ENCODE peak calls at places on chromosomes 7 and 10, in four cellular contexts. C, U, X and T are unnamed samples.

GRCh38 chr10:49610015-49610734 is at the start of gene SLC18A3:
- DNase-seq in C (no peak), U (peak; percentile 47), X (no peak), T (no peak)

GRCh38 chr10:86662186-86663045 is 5.9 kb upstream of the LDB3 start:
- DNase-seq in C (no peak), X (no peak), U (peak; percentile 57), T (no peak)

GRCh38 chr10:79088176-79088575 is 19.4 kb downstream of the ZMIZ1 start:
- DNase-seq in C (peak; percentile 70), U (peak; percentile 78), X (no peak), T (no peak)

GRCh38 chr7:117673839-117674238 is 194.0 kb downstream of the CFTR start:
- DNase-seq in C (no peak), U (no peak), X (no peak), T (no peak)

GRCh38 chr7:133619491-133619890 is 366.6 kb downstream of the EXOC4 start:
- DNase-seq in X (no peak), U (no peak), C (no peak), T (no peak)

GRCh38 chr10:59808896-59809643 is 55.8 kb upstream of the MRLN start:
- DNase-seq in C (peak; percentile 47), U (peak; percentile 82), X (peak; percentile 9), T (peak; percentile 59)

GRCh38 chr10:48192916-48193450 is 81.5 kb downstream of the FRMPD2 start:
- DNase-seq in U (no peak), X (no peak), C (no peak), T (no peak)

GRCh38 chr7:129006636-129007414 is 48.1 kb downstream of the TNPO3 start:
- DNase-seq in C (no peak), X (no peak), U (no peak), T (no peak)

GRCh38 chr10:21673668-21674067 is 139.6 kb downstream of the MLLT10 start:
- DNase-seq in C (no peak), U (no peak), X (no peak), T (no peak)

GRCh38 chr10:49756031-49756430 is 6.1 kb downstream of the OGDHL start:
- DNase-seq in C (no peak), U (no peak), X (no peak), T (no peak)

GRCh38 chr10:99621454-99622246 is 1.4 kb upstream of the SLC25A28 start:
- DNase-seq in X (no peak), U (no peak), C (no peak), T (no peak)

GRCh38 chr7:78311176-78311575 is 512.6 kb downstream of the PHTF2 start:
- DNase-seq in X (no peak), U (no peak), C (no peak), T (no peak)

GRCh38 chr7:15042285-15042684 is 139.7 kb upstream of the DGKB start:
- DNase-seq in X (no peak), C (no peak), U (no peak), T (no peak)

GRCh38 chr10:34543716-34544115 is 271.4 kb downstream of the PARD3 start:
- DNase-seq in U (no peak), X (no peak), C (no peak), T (no peak)

GRCh38 chr10:14707441-14707840 is 67.3 kb downstream of the FAM107B start:
- DNase-seq in C (no peak), U (no peak), X (no peak), T (no peak)

GRCh38 chr7:24962418-24962962 is 17.5 kb downstream of the OSBPL3 start:
- DNase-seq in U (no peak), X (no peak), C (no peak), T (no peak)

GRCh38 chr7:32680259-32681173 is 185.2 kb downstream of the AVL9 start:
- DNase-seq in C (peak; percentile 39), U (no peak), X (no peak), T (no peak)

GRCh38 chr7:18511351-18511750 is 15.8 kb downstream of the HDAC9 start:
- DNase-seq in U (no peak), X (no peak), C (no peak), T (no peak)

GRCh38 chr7:91098566-91098965 is 165.7 kb upstream of the FZD1 start:
- DNase-seq in C (no peak), U (no peak), X (no peak), T (no peak)

GRCh38 chr7:157976406-157976805 is 611.2 kb downstream of the PTPRN2 start:
- DNase-seq in U (peak; percentile 52), C (no peak), X (no peak), T (no peak)

GRCh38 chr7:157972914-157973313 is 614.7 kb downstream of the PTPRN2 start:
- DNase-seq in C (no peak), U (no peak), X (no peak), T (no peak)

GRCh38 chr7:157975401-157976372 is 611.9 kb downstream of the PTPRN2 start:
- DNase-seq in U (peak; percentile 48), C (no peak), X (no peak), T (no peak)

GRCh38 chr7:157973971-157974677 is 613.5 kb downstream of the PTPRN2 start:
- DNase-seq in U (peak; percentile 54), X (no peak), C (no peak), T (no peak)

DNA sequence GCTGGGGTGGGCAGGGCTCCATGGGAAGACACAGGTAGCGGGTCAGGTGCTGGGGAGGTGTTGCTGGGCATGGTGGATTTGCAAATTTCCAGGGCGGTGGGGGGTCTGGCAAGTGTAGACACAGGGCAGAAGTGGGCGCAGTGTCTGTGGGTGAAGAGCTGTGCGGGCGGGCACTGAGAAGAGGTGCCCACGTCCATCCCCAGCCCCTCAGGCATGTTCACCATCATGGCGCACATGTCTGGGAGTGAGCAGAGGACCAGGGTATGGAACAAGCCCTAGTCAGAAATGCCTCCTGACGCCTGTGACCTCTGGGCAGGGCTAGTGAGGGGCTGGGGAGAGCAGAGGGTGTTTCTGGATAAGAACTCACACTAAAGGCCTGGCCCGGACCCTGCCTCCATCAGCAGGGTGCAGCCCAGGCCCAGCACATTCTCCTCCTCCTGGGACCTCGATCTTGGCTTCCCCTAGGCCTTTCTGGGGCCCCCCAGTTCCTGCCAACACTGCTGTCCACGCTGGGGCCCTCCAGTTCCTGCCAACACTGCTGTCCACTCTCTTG is 612.9 kb downstream of the PTPRN2 start:
- DNase-seq in C (no peak), U (no peak), X (no peak), T (no peak)
- H3K9me3 ChIP-seq in C (no peaks in the 10 kb centered on the region), U (peaks cover 13% of the 10 kb centered on the region), X (no peaks in the 10 kb centered on the region), T (no peaks in the 10 kb centered on the region)

GRCh38 chr10:30200019-30200415 is 140.6 kb upstream of the JCAD start:
- DNase-seq in C (no peak), U (no peak), X (no peak), T (no peak)
- H3K9me3 ChIP-seq in C (no peaks in the 10 kb centered on the region), U (no peaks in the 10 kb centered on the region), X (no peaks in the 10 kb centered on the region), T (no peaks in the 10 kb centered on the region)

GRCh38 chr10:1141261-1141660 is 85.1 kb downstream of the WDR37 start:
- DNase-seq in C (no peak), U (no peak), X (no peak), T (no peak)
- H3K9me3 ChIP-seq in C (peaks cover 4% of the 10 kb centered on the region), U (peaks cover 5% of the 10 kb centered on the region), X (no peaks in the 10 kb centered on the region), T (no peaks in the 10 kb centered on the region)

GRCh38 chr10:105207596-105207995 is 566.5 kb downstream of the SORCS3 start:
- DNase-seq in C (no peak), X (no peak), U (no peak), T (no peak)

GRCh38 chr10:105206616-105207015 is 565.5 kb downstream of the SORCS3 start:
- DNase-seq in X (no peak), U (no peak), C (no peak), T (no peak)

GRCh38 chr10:105210546-105210945 is 569.5 kb downstream of the SORCS3 start:
- DNase-seq in C (no peak), U (no peak), X (no peak), T (no peak)
- H3K9me3 ChIP-seq in C (no peaks in the 10 kb centered on the region), U (no peaks in the 10 kb centered on the region), X (no peaks in the 10 kb centered on the region), T (no peaks in the 10 kb centered on the region)

GRCh38 chr7:155639958-155640520 is 4.4 kb upstream of the RBM33 start:
- DNase-seq in C (no peak), X (no peak), U (no peak), T (no peak)
- H3K9me3 ChIP-seq in C (no peaks in the 10 kb centered on the region), X (no peaks in the 10 kb centered on the region), U (no peaks in the 10 kb centered on the region), T (peaks cover 12% of the 10 kb centered on the region)

DNA sequence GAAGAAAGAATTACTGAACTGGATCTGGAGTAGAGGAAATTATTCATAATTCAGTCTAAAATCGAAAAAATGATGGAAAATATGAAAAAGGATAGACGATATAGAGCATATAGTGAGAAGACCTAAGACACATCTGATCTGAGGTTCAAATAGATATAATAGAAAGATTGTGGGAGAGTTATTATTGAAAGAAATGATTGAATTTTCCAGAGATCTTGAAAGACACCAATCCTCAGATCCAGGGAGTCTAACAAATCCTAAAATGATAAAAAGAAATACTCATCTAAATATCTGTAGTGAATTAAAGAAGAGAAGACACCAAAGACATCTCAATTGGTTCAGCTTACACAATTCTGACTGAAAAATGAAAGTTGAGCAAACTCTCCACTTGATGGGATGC is 12.9 kb downstream of the TCAF1 start:
- DNase-seq in U (no peak), C (no peak), X (no peak), T (no peak)
- H3K9me3 ChIP-seq in U (no peaks in the 10 kb centered on the region), C (no peaks in the 10 kb centered on the region), X (no peaks in the 10 kb centered on the region), T (no peaks in the 10 kb centered on the region)

GRCh38 chr10:43644252-43644651 is 4.4 kb downstream of the ZNF32 start:
- DNase-seq in X (no peak), C (no peak), U (no peak), T (no peak)
- H3K9me3 ChIP-seq in X (peaks cover 54% of the 10 kb centered on the region), C (peaks cover 8% of the 10 kb centered on the region), U (peaks cover 54% of the 10 kb centered on the region), T (peaks cover 22% of the 10 kb centered on the region)

GRCh38 chr7:302054-302992 is 12.4 kb downstream of the FOXL3 start:
- DNase-seq in U (peak; percentile 48), C (no peak), X (no peak), T (no peak)

GRCh38 chr7:304574-305409 is 14.8 kb downstream of the FOXL3 start:
- DNase-seq in U (no peak), C (no peak), X (no peak), T (no peak)

GRCh38 chr7:301291-302053 is 11.5 kb downstream of the FOXL3 start:
- DNase-seq in C (no peak), U (peak; percentile 57), X (no peak), T (no peak)

GRCh38 chr7:303884-304573 is 14.1 kb downstream of the FOXL3 start:
- DNase-seq in C (no peak), U (peak; percentile 46), X (no peak), T (no peak)

DNA sequence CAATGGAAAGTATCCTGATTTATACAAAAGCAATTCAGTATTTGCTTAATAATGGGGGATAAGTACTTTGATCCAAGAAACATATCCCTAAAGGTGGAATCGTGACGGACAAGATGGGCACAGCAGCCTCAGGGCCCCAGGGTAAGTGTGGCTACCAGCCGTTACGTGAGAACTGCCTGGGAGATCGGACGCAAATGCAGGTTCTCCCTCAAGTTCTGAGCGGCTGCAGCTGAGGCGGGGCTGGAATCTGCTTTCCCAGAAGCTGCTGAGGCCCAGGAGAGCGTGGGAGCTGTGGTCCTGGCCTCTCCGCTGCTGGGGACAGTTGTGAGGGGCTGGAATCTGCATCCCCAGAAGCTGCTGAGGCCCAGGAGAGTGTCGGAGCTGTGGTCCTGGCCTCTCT is 13.5 kb downstream of the FOXL3 start:
- DNase-seq in C (no peak), U (peak; percentile 36), X (no peak), T (no peak)
- H3K9me3 ChIP-seq in C (no peaks in the 10 kb centered on the region), U (no peaks in the 10 kb centered on the region), X (no peaks in the 10 kb centered on the region), T (peaks cover 2% of the 10 kb centered on the region)

GRCh38 chr10:83706120-83706519 is 433.2 kb upstream of the GHITM start:
- DNase-seq in U (no peak), C (no peak), X (no peak), T (no peak)
- H3K9me3 ChIP-seq in U (no peaks in the 10 kb centered on the region), C (no peaks in the 10 kb centered on the region), X (no peaks in the 10 kb centered on the region), T (no peaks in the 10 kb centered on the region)

GRCh38 chr7:68929712-68930395 is 668.4 kb upstream of the AUTS2 start:
- DNase-seq in U (no peak), X (no peak), C (no peak), T (no peak)

GRCh38 chr7:68925241-68925640 is 673.0 kb upstream of the AUTS2 start:
- DNase-seq in X (no peak), C (no peak), U (no peak), T (no peak)
- H3K9me3 ChIP-seq in X (no peaks in the 10 kb centered on the region), C (no peaks in the 10 kb centered on the region), U (no peaks in the 10 kb centered on the region), T (no peaks in the 10 kb centered on the region)